ENCODE peak calls at places on chromosomes 13 and 19, in seven cellular contexts. E, A, M, G, Q, X and B are unnamed samples.

GRCh38 chr13:67228909-67229308 is 1.2 kb downstream of the PCDH9 start:
- DNase-seq in E (no peak), M (no peak), X (no peak), Q (no peak), G (no peak), A (no peak), B (no peak)

GRCh38 chr13:101681834-101682233 is 229.4 kb downstream of the ITGBL1 start:
- DNase-seq in M (no peak), X (no peak), G (peak), A (no peak), Q (no peak), E (no peak), B (no peak)

GRCh38 chr19:29687897-29688728 is 22.9 kb downstream of the PLEKHF1 start:
- DNase-seq in M (no peak), G (peak), E (no peak), A (no peak), X (no peak), Q (no peak), B (no peak)

GRCh38 chr13:62388515-62388914 is 972.9 kb upstream of the PCDH20 start:
- DNase-seq in M (no peak), G (no peak), X (no peak), Q (no peak), A (no peak), E (no peak), B (no peak)

GRCh38 chr13:104295537-104295936 is 1229.3 kb upstream of the SLC10A2 start:
- DNase-seq in A (no peak), X (no peak), G (no peak), E (no peak), Q (no peak), M (no peak), B (no peak)

GRCh38 chr19:43699506-43700367 is 16.1 kb upstream of the IRGC start:
- DNase-seq in E (no peak), Q (peak), A (no peak), X (peak), G (peak), M (peak), B (peak)

GRCh38 chr19:38975861-38976271 is 324 bp upstream of the FBXO17 start:
- DNase-seq in G (no peak), M (no peak), E (no peak), Q (no peak), A (no peak), X (peak), B (no peak)

GRCh38 chr19:13938361-13939027 is at the start of gene PODNL1:
- DNase-seq in M (peak), Q (peak), E (no peak), A (peak), G (peak), X (no peak), B (no peak)

GRCh38 chr13:68897331-68897730 is 1210.3 kb upstream of the ATXN8OS start:
- DNase-seq in M (no peak), E (no peak), G (no peak), Q (no peak), X (no peak), A (no peak), B (no peak)

GRCh38 chr13:20118268-20119140 is 42.3 kb downstream of the GJA3 start:
- DNase-seq in A (peak), X (no peak), M (no peak), E (no peak), G (no peak), Q (peak), B (peak)

GRCh38 chr19:11551603-11552235 is 7.3 kb downstream of the ELOF1 start:
- DNase-seq in G (no peak), Q (peak), M (no peak), X (no peak), E (no peak), A (no peak), B (no peak)

GRCh38 chr13:31264146-31264545 is 64.4 kb downstream of the B3GLCT start:
- DNase-seq in E (no peak), G (peak), M (no peak), Q (no peak), X (no peak), A (no peak), B (no peak)

GRCh38 chr13:45207319-45207718 is 6.5 kb upstream of the KCTD4 start:
- DNase-seq in A (no peak), M (no peak), X (no peak), E (no peak), G (peak), Q (no peak), B (no peak)

GRCh38 chr19:45179063-45179847 is 671 bp downstream of the BLOC1S3 start:
- DNase-seq in G (no peak), M (no peak), E (no peak), A (no peak), Q (peak), X (no peak), B (peak)

GRCh38 chr19:48715276-48715675 is 4.2 kb downstream of the MAMSTR start:
- DNase-seq in Q (peak), G (no peak), X (peak), M (no peak), A (no peak), E (no peak), B (no peak)

GRCh38 chr13:66657165-66657895 is 572.8 kb downstream of the PCDH9 start:
- DNase-seq in G (peak), A (peak), E (peak), M (peak), Q (no peak), X (peak), B (no peak)

GRCh38 chr19:35736913-35737886 is 5.1 kb downstream of the IGFLR1 start:
- DNase-seq in M (no peak), Q (no peak), E (no peak), A (no peak), X (no peak), G (no peak), B (no peak)

GRCh38 chr13:37385248-37385647 is 213.3 kb downstream of the POSTN start:
- DNase-seq in Q (no peak), G (no peak), M (no peak), X (no peak), A (no peak), E (no peak), B (no peak)

GRCh38 chr19:11164278-11164677 is 8.7 kb upstream of the SPC24 start:
- DNase-seq in E (no peak), Q (no peak), X (no peak), A (no peak), M (no peak), G (no peak), B (no peak)

GRCh38 chr19:3818479-3818878 is 32.3 kb upstream of the MATK start:
- DNase-seq in A (no peak), M (no peak), E (no peak), Q (no peak), X (no peak), G (peak), B (no peak)

GRCh38 chr19:55484571-55485438 is at the start of gene NAT14:
- DNase-seq in X (peak), M (no peak), Q (peak), E (no peak), A (no peak), G (no peak), B (peak)

GRCh38 chr13:45989607-45990006 is 62.9 kb downstream of the ZC3H13 start:
- DNase-seq in Q (no peak), E (no peak), A (no peak), X (no peak), G (peak), M (no peak), B (no peak)

GRCh38 chr19:2171349-2172145 is 7.8 kb downstream of the DOT1L start:
- DNase-seq in Q (peak), X (no peak), E (no peak), G (no peak), A (no peak), M (no peak), B (no peak)
- TF ChIP-seq CTCF in Q (no peak), X (no peak), E (no peak), G (no peak), A (no peak), M (no peak), B (no peak)

GRCh38 chr19:50793558-50794065 is 3.4 kb downstream of the ACP4 start:
- DNase-seq in M (no peak), X (no peak), E (no peak), A (no peak), G (no peak), Q (no peak), B (no peak)

GRCh38 chr19:50796128-50796633 is 6.0 kb downstream of the ACP4 start:
- DNase-seq in X (no peak), E (no peak), Q (no peak), G (no peak), A (no peak), M (no peak), B (no peak)

GRCh38 chr19:50794074-50794777 is 4.0 kb downstream of the ACP4 start:
- DNase-seq in G (no peak), M (peak), X (no peak), Q (no peak), A (no peak), E (no peak), B (no peak)

GRCh38 chr19:50795665-50796073 is 5.5 kb downstream of the ACP4 start:
- DNase-seq in Q (no peak), E (no peak), G (no peak), A (no peak), X (no peak), M (no peak), B (no peak)

DNA sequence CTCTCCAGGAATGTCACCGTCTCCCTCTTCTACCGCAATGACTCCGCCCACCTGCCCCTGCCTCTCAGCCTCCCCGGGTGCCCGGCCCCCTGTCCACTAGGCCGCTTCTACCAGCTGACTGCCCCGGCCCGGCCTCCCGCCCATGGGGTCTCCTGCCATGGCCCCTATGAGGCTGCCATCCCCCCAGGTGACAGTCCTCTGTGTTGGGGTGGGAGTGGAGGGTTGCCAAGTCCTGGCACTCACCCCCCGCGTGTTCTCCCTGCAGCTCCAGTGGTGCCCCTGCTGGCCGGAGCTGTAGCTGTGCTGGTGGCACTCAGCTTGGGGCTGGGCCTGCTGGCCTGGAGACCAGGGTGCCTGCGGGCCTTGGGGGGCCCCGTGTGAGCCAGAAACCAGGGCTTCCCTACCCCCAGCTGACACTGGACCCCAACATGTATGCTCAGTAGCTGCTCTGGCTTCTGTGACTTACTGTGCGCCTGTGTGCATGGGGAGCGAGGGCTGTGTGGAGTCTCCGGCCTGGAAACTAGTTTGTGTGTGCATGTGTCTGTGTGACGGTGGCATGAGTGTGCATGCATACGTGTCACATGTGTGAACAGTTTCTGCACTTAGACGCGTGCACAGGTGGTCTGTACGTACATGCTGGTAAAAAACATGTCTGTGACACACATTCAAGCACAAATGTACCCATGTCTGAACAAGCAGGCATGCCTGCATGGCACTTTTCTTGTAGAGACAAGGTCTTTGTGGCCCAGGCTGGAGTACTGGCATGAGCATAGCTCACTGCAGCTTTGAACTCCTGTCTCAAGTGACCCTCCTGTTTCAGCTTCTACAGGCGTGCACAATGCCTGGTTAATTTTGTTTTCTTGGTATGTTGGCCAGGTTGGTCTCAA is 4.8 kb downstream of the ACP4 start:
- DNase-seq in X (no peak), Q (peak), E (no peak), M (peak), G (no peak), A (no peak), B (peak)
- TF ChIP-seq CTCF in X (no peak), Q (no peak), E (peak), M (peak), G (peak), A (no peak), B (no peak)

DNA sequence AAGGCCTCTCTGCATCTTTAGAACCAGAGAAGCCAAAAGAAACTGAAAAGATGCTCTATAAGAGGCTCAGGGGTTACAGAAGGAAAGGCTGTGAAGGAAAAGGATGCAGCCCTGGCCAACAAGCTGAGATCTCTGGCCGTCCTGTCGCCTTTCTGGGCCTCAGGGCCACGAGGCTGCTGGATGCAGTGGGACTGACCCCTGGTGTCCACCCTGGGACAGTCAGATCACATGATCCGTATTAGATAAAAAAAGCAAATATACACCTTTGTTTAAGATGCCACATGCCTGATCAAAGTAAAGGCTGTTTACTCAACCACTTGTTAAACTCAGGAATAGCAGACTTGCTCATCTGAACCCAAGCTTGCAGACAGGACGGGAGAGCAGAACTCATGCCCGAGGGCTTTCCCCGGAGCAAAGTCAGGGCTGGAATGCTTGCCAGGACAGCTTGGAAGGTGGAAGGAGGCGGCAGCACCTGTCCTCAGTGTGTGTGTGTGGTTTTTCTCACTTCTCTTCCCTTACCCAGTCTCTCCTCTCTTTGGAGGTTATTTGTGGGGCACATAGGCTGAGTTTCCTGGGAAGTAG is 206.5 kb upstream of the TSHZ3 start:
- DNase-seq in G (no peak), E (no peak), X (no peak), M (no peak), A (no peak), Q (peak), B (no peak)
- TF ChIP-seq CTCF in G (no peak), E (no peak), X (no peak), M (no peak), A (no peak), Q (no peak), B (no peak)

DNA sequence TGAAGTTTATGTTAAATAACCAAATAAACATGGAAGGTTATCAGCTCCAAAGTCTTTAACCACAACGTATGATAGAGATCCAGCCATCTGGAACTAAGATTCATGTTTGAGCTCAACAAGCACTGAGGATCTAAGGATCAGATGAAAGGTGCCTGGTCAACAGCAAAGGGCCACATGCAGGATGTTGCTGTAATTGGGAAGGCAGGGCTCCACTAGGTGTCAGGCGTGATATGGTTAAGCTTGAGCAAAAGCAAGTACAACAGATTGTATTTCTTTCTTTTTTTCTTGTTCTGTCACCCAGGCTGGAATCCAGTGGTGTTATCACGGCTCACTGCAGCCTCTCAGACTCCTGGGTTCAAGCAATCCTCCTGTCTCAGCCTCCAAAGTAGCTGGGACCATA is 12.0 kb downstream of the EBPL start:
- DNase-seq in G (no peak), X (no peak), A (peak), Q (no peak), M (no peak), E (no peak), B (no peak)
- TF ChIP-seq CTCF in G (peak), X (no peak), A (no peak), Q (no peak), M (peak), E (peak), B (no peak)

GRCh38 chr13:93227906-93228801 is 1.5 kb downstream of the GPC6 start:
- DNase-seq in E (no peak), M (no peak), Q (peak), A (peak), X (peak), G (peak), B (peak)
- TF ChIP-seq CTCF in E (peak), M (peak), Q (no peak), A (peak), X (no peak), G (peak), B (peak)